ENCODE peak calls at places on chromosomes 11 and 22, in four cellular contexts. One of them, this sample, is unnamed.

GRCh38 chr11:105100206-105100605 is 39.4 kb downstream of the CARD18 start:
- DNase-seq in Daoy: no peak
- DNase-seq in NCI-H2081 treated with DMSO at 0.1 percent for 48 hours: no peak
- DNase-seq in amniotic stem cell: no peak
- DNase-seq in this sample: no peak

GRCh38 chr11:72965672-72966071 is 151.5 kb downstream of the ATG16L2 start:
- DNase-seq in amniotic stem cell: no peak
- DNase-seq in Daoy: no peak
- DNase-seq in NCI-H2081 treated with DMSO at 0.1 percent for 48 hours: no peak
- DNase-seq in this sample: no peak

GRCh38 chr22:17213976-17214375 is 5.3 kb downstream of the ADA2 start:
- DNase-seq in amniotic stem cell: no peak
- DNase-seq in Daoy: peak; percentile 51
- DNase-seq in NCI-H2081 treated with DMSO at 0.1 percent for 48 hours: no peak
- DNase-seq in this sample: no peak

GRCh38 chr11:109121173-109121938 is 300.6 kb upstream of the C11orf87 start:
- DNase-seq in NCI-H2081 treated with DMSO at 0.1 percent for 48 hours: no peak
- DNase-seq in amniotic stem cell: no peak
- DNase-seq in Daoy: no peak
- DNase-seq in this sample: no peak

GRCh38 chr22:50136431-50137047 is 34.0 kb upstream of the PANX2 start:
- DNase-seq in NCI-H2081 treated with DMSO at 0.1 percent for 48 hours: no peak
- DNase-seq in amniotic stem cell: no peak
- DNase-seq in Daoy: no peak
- DNase-seq in this sample: no peak

GRCh38 chr11:15594607-15595006 is 479.9 kb downstream of the INSC start:
- DNase-seq in Daoy: no peak
- DNase-seq in NCI-H2081 treated with DMSO at 0.1 percent for 48 hours: no peak
- DNase-seq in amniotic stem cell: no peak
- DNase-seq in this sample: no peak

GRCh38 chr11:3841426-3842304 is 906 bp upstream of the RHOG start:
- DNase-seq in Daoy: peak; percentile 87
- DNase-seq in NCI-H2081 treated with DMSO at 0.1 percent for 48 hours: peak; percentile 30
- DNase-seq in amniotic stem cell: peak; percentile 64
- DNase-seq in this sample: peak; percentile 75

GRCh38 chr11:120612363-120613263 is 101.1 kb downstream of the GRIK4 start:
- DNase-seq in amniotic stem cell: no peak
- DNase-seq in Daoy: peak; percentile 67
- DNase-seq in NCI-H2081 treated with DMSO at 0.1 percent for 48 hours: no peak
- DNase-seq in this sample: no peak

GRCh38 chr22:21951931-21952465 is 650 bp downstream of the PPM1F start:
- DNase-seq in amniotic stem cell: no peak
- DNase-seq in Daoy: peak; percentile 38
- DNase-seq in NCI-H2081 treated with DMSO at 0.1 percent for 48 hours: no peak
- DNase-seq in this sample: no peak

GRCh38 chr22:27913162-27913741 is 5.8 kb downstream of the PITPNB start:
- DNase-seq in Daoy: no peak
- DNase-seq in amniotic stem cell: no peak
- DNase-seq in NCI-H2081 treated with DMSO at 0.1 percent for 48 hours: no peak
- DNase-seq in this sample: no peak

GRCh38 chr11:47215366-47215925 is 672 bp downstream of the DDB2 start:
- DNase-seq in amniotic stem cell: no peak
- DNase-seq in Daoy: no peak
- DNase-seq in NCI-H2081 treated with DMSO at 0.1 percent for 48 hours: peak; percentile 54
- DNase-seq in this sample: no peak

GRCh38 chr11:20208622-20209090 is 48.4 kb upstream of the DBX1 start:
- DNase-seq in NCI-H2081 treated with DMSO at 0.1 percent for 48 hours: no peak
- DNase-seq in amniotic stem cell: no peak
- DNase-seq in Daoy: no peak
- DNase-seq in this sample: no peak

GRCh38 chr11:14384338-14384737 is 25.4 kb upstream of the RRAS2 start:
- DNase-seq in NCI-H2081 treated with DMSO at 0.1 percent for 48 hours: no peak
- DNase-seq in Daoy: no peak
- DNase-seq in amniotic stem cell: no peak
- DNase-seq in this sample: no peak

GRCh38 chr11:60872124-60872951 is 5.0 kb downstream of the ZP1 start:
- DNase-seq in amniotic stem cell: no peak
- DNase-seq in NCI-H2081 treated with DMSO at 0.1 percent for 48 hours: no peak
- DNase-seq in Daoy: peak; percentile 44
- DNase-seq in this sample: peak; percentile 54

GRCh38 chr11:65380460-65381126 is 1.9 kb downstream of the SLC25A45 start:
- DNase-seq in Daoy: no peak
- DNase-seq in NCI-H2081 treated with DMSO at 0.1 percent for 48 hours: no peak
- DNase-seq in amniotic stem cell: no peak
- DNase-seq in this sample: no peak

GRCh38 chr11:9562716-9563115 is 10.8 kb upstream of the WEE1 start:
- DNase-seq in Daoy: no peak
- DNase-seq in NCI-H2081 treated with DMSO at 0.1 percent for 48 hours: no peak
- DNase-seq in amniotic stem cell: no peak
- DNase-seq in this sample: no peak

GRCh38 chr11:87351671-87352070 is 313.9 kb downstream of the TMEM135 start:
- DNase-seq in NCI-H2081 treated with DMSO at 0.1 percent for 48 hours: no peak
- DNase-seq in Daoy: no peak
- DNase-seq in amniotic stem cell: no peak
- DNase-seq in this sample: no peak

GRCh38 chr11:30153008-30153407 is 77.8 kb upstream of the FSHB start:
- DNase-seq in NCI-H2081 treated with DMSO at 0.1 percent for 48 hours: no peak
- DNase-seq in amniotic stem cell: no peak
- DNase-seq in Daoy: no peak
- DNase-seq in this sample: no peak

GRCh38 chr11:44621784-44622183 is 56.3 kb downstream of the CD82 start:
- DNase-seq in amniotic stem cell: no peak
- DNase-seq in Daoy: peak; percentile 1
- DNase-seq in NCI-H2081 treated with DMSO at 0.1 percent for 48 hours: no peak
- DNase-seq in this sample: no peak

GRCh38 chr11:2736577-2737225 is 36.9 kb upstream of the KCNQ1OT1 start:
- DNase-seq in NCI-H2081 treated with DMSO at 0.1 percent for 48 hours: no peak
- DNase-seq in Daoy: no peak
- DNase-seq in amniotic stem cell: no peak
- DNase-seq in this sample: no peak

GRCh38 chr11:61448552-61448927 is 18.6 kb downstream of the SDHAF2 start:
- DNase-seq in Daoy: no peak
- DNase-seq in NCI-H2081 treated with DMSO at 0.1 percent for 48 hours: no peak
- DNase-seq in amniotic stem cell: no peak
- DNase-seq in this sample: no peak

GRCh38 chr22:45612940-45613339 is 58.7 kb upstream of the ATXN10 start:
- DNase-seq in Daoy: peak; percentile 44
- DNase-seq in NCI-H2081 treated with DMSO at 0.1 percent for 48 hours: no peak
- DNase-seq in amniotic stem cell: no peak
- DNase-seq in this sample: no peak

GRCh38 chr11:64935634-64936081 is at the start of gene GPHA2:
- DNase-seq in amniotic stem cell: no peak
- DNase-seq in Daoy: no peak
- DNase-seq in NCI-H2081 treated with DMSO at 0.1 percent for 48 hours: no peak
- DNase-seq in this sample: no peak

GRCh38 chr11:102202972-102203371 is 92.7 kb downstream of the YAP1 start:
- DNase-seq in NCI-H2081 treated with DMSO at 0.1 percent for 48 hours: no peak
- DNase-seq in Daoy: no peak
- DNase-seq in amniotic stem cell: no peak
- DNase-seq in this sample: no peak

GRCh38 chr11:12539570-12539969 is 134.7 kb upstream of the TEAD1 start:
- DNase-seq in amniotic stem cell: peak; percentile 78
- DNase-seq in NCI-H2081 treated with DMSO at 0.1 percent for 48 hours: no peak
- DNase-seq in Daoy: peak; percentile 80
- DNase-seq in this sample: peak; percentile 92

GRCh38 chr11:46461461-46461927 is 69.9 kb upstream of the CHRM4 start:
- DNase-seq in Daoy: no peak
- DNase-seq in NCI-H2081 treated with DMSO at 0.1 percent for 48 hours: no peak
- DNase-seq in amniotic stem cell: no peak
- DNase-seq in this sample: no peak

GRCh38 chr11:63951779-63952536 is 13.2 kb downstream of the NAA40 start:
- DNase-seq in NCI-H2081 treated with DMSO at 0.1 percent for 48 hours: no peak
- DNase-seq in amniotic stem cell: no peak
- DNase-seq in Daoy: no peak
- DNase-seq in this sample: no peak

GRCh38 chr22:19802881-19803735 is 42.5 kb downstream of the TBX1 start:
- DNase-seq in NCI-H2081 treated with DMSO at 0.1 percent for 48 hours: no peak
- DNase-seq in amniotic stem cell: no peak
- DNase-seq in Daoy: no peak
- DNase-seq in this sample: no peak

GRCh38 chr11:122882809-122883681 is 486 bp downstream of the JHY start:
- DNase-seq in Daoy: peak; percentile 67
- DNase-seq in NCI-H2081 treated with DMSO at 0.1 percent for 48 hours: no peak
- DNase-seq in amniotic stem cell: peak; percentile 57
- DNase-seq in this sample: peak; percentile 20

GRCh38 chr11:93169950-93170561 is 27.7 kb downstream of the SLC36A4 start:
- DNase-seq in NCI-H2081 treated with DMSO at 0.1 percent for 48 hours: no peak
- DNase-seq in amniotic stem cell: no peak
- DNase-seq in Daoy: peak; percentile 2
- DNase-seq in this sample: peak; percentile 10

GRCh38 chr11:2528301-2529050 is 83.7 kb downstream of the KCNQ1 start:
- DNase-seq in NCI-H2081 treated with DMSO at 0.1 percent for 48 hours: no peak
- DNase-seq in Daoy: no peak
- DNase-seq in amniotic stem cell: no peak
- DNase-seq in this sample: no peak

GRCh38 chr22:18994780-18995711 is 59.0 kb upstream of the PRODH start:
- DNase-seq in Daoy: peak; percentile 16
- DNase-seq in NCI-H2081 treated with DMSO at 0.1 percent for 48 hours: no peak
- DNase-seq in amniotic stem cell: no peak
- DNase-seq in this sample: no peak

GRCh38 chr11:78061088-78061920 is 2.4 kb upstream of the THRSP start:
- DNase-seq in Daoy: no peak
- DNase-seq in amniotic stem cell: no peak
- DNase-seq in NCI-H2081 treated with DMSO at 0.1 percent for 48 hours: no peak
- DNase-seq in this sample: no peak

GRCh38 chr11:30991376-30991775 is 378.2 kb downstream of the DCDC1 start:
- DNase-seq in NCI-H2081 treated with DMSO at 0.1 percent for 48 hours: no peak
- DNase-seq in Daoy: no peak
- DNase-seq in amniotic stem cell: no peak
- DNase-seq in this sample: no peak

GRCh38 chr22:30212996-30213441 is 33.5 kb downstream of the LIF start:
- DNase-seq in NCI-H2081 treated with DMSO at 0.1 percent for 48 hours: no peak
- DNase-seq in amniotic stem cell: no peak
- DNase-seq in Daoy: peak; percentile 74
- DNase-seq in this sample: no peak

GRCh38 chr22:17988800-17989513 is 35.4 kb downstream of the MICAL3 start:
- DNase-seq in Daoy: no peak
- DNase-seq in amniotic stem cell: no peak
- DNase-seq in NCI-H2081 treated with DMSO at 0.1 percent for 48 hours: no peak
- DNase-seq in this sample: no peak

GRCh38 chr22:46007003-46007847 is 30.3 kb upstream of the WNT7B start:
- DNase-seq in Daoy: peak; percentile 96
- DNase-seq in NCI-H2081 treated with DMSO at 0.1 percent for 48 hours: no peak
- DNase-seq in amniotic stem cell: no peak
- DNase-seq in this sample: no peak

GRCh38 chr11:109612481-109612880 is 190.5 kb downstream of the C11orf87 start:
- DNase-seq in amniotic stem cell: no peak
- DNase-seq in Daoy: no peak
- DNase-seq in NCI-H2081 treated with DMSO at 0.1 percent for 48 hours: no peak
- DNase-seq in this sample: peak; percentile 23

GRCh38 chr22:30889268-30889995 is 79.1 kb downstream of the MORC2 start:
- DNase-seq in amniotic stem cell: no peak
- DNase-seq in NCI-H2081 treated with DMSO at 0.1 percent for 48 hours: no peak
- DNase-seq in Daoy: no peak
- DNase-seq in this sample: no peak

This sample was measured in HS-5.